ENCODE peak calls at places on chromosomes 7 and 10, in ten cellular contexts. One of them, this sample, is unnamed.

GRCh38 chr7:117157121-117157870 is 165.6 kb downstream of the WNT2 start:
- DNase-seq in CD8-positive, alpha-beta memory T cell: no peak
- DNase-seq in GOT3: no peak
- DNase-seq in fibroblast of mammary gland: peak
- DNase-seq in fibroblast of pulmonary artery: peak
- DNase-seq in cerebellum: peak
- DNase-seq in left colon: no peak
- DNase-seq in kidney glomerular epithelial cell: peak
- DNase-seq in NCI-H1417: no peak
- DNase-seq in neural crest cell: no peak
- DNase-seq in this sample: peak

GRCh38 chr7:25054849-25055248 is 70.2 kb downstream of the CYCS start:
- DNase-seq in CD8-positive, alpha-beta memory T cell: no peak
- DNase-seq in GOT3: no peak
- DNase-seq in fibroblast of mammary gland: no peak
- DNase-seq in fibroblast of pulmonary artery: no peak
- DNase-seq in cerebellum: no peak
- DNase-seq in left colon: no peak
- DNase-seq in kidney glomerular epithelial cell: no peak
- DNase-seq in NCI-H1417: no peak
- DNase-seq in neural crest cell: no peak
- DNase-seq in this sample: no peak

GRCh38 chr10:49323896-49324270 is 24.9 kb downstream of the C10orf71 start:
- DNase-seq in CD8-positive, alpha-beta memory T cell: no peak
- DNase-seq in GOT3: no peak
- DNase-seq in fibroblast of mammary gland: no peak
- DNase-seq in fibroblast of pulmonary artery: no peak
- DNase-seq in cerebellum: no peak
- DNase-seq in left colon: no peak
- DNase-seq in kidney glomerular epithelial cell: no peak
- DNase-seq in NCI-H1417: no peak
- DNase-seq in neural crest cell: no peak
- DNase-seq in this sample: no peak

GRCh38 chr7:985915-986741 is 3.1 kb downstream of the CYP2W1 start:
- DNase-seq in CD8-positive, alpha-beta memory T cell: no peak
- DNase-seq in GOT3: no peak
- DNase-seq in fibroblast of mammary gland: peak
- DNase-seq in fibroblast of pulmonary artery: peak
- DNase-seq in cerebellum: no peak
- DNase-seq in left colon: no peak
- DNase-seq in kidney glomerular epithelial cell: peak
- DNase-seq in NCI-H1417: no peak
- DNase-seq in neural crest cell: no peak
- DNase-seq in this sample: peak

GRCh38 chr7:157006205-157006747 is 4.2 kb downstream of the MNX1 start:
- DNase-seq in CD8-positive, alpha-beta memory T cell: no peak
- DNase-seq in GOT3: no peak
- DNase-seq in fibroblast of mammary gland: no peak
- DNase-seq in fibroblast of pulmonary artery: no peak
- DNase-seq in cerebellum: no peak
- DNase-seq in left colon: peak
- DNase-seq in kidney glomerular epithelial cell: no peak
- DNase-seq in NCI-H1417: no peak
- DNase-seq in neural crest cell: no peak
- DNase-seq in this sample: no peak

GRCh38 chr7:7639421-7639820 is 1.1 kb upstream of the UMAD1 start:
- DNase-seq in CD8-positive, alpha-beta memory T cell: no peak
- DNase-seq in GOT3: no peak
- DNase-seq in fibroblast of mammary gland: no peak
- DNase-seq in fibroblast of pulmonary artery: no peak
- DNase-seq in cerebellum: no peak
- DNase-seq in left colon: no peak
- DNase-seq in kidney glomerular epithelial cell: no peak
- DNase-seq in NCI-H1417: no peak
- DNase-seq in neural crest cell: no peak
- DNase-seq in this sample: no peak

GRCh38 chr7:66629222-66629658 is 559 bp downstream of the KCTD7 start:
- DNase-seq in CD8-positive, alpha-beta memory T cell: no peak
- DNase-seq in GOT3: no peak
- DNase-seq in fibroblast of mammary gland: no peak
- DNase-seq in fibroblast of pulmonary artery: no peak
- DNase-seq in cerebellum: peak
- DNase-seq in left colon: peak
- DNase-seq in kidney glomerular epithelial cell: no peak
- DNase-seq in NCI-H1417: no peak
- DNase-seq in neural crest cell: no peak
- DNase-seq in this sample: no peak

GRCh38 chr7:93053209-93053945 is 64.4 kb downstream of the SAMD9 start:
- DNase-seq in CD8-positive, alpha-beta memory T cell: no peak
- DNase-seq in GOT3: no peak
- DNase-seq in fibroblast of mammary gland: no peak
- DNase-seq in fibroblast of pulmonary artery: no peak
- DNase-seq in cerebellum: no peak
- DNase-seq in left colon: no peak
- DNase-seq in kidney glomerular epithelial cell: no peak
- DNase-seq in NCI-H1417: no peak
- DNase-seq in neural crest cell: no peak
- DNase-seq in this sample: no peak

GRCh38 chr7:133504825-133505224 is 251.9 kb downstream of the EXOC4 start:
- DNase-seq in CD8-positive, alpha-beta memory T cell: no peak
- DNase-seq in GOT3: no peak
- DNase-seq in fibroblast of mammary gland: peak
- DNase-seq in fibroblast of pulmonary artery: peak
- DNase-seq in cerebellum: no peak
- DNase-seq in left colon: no peak
- DNase-seq in kidney glomerular epithelial cell: no peak
- DNase-seq in NCI-H1417: no peak
- DNase-seq in neural crest cell: no peak
- DNase-seq in this sample: peak

GRCh38 chr7:36653011-36653670 is 71.2 kb downstream of the AOAH start:
- DNase-seq in CD8-positive, alpha-beta memory T cell: no peak
- DNase-seq in GOT3: no peak
- DNase-seq in fibroblast of mammary gland: peak
- DNase-seq in fibroblast of pulmonary artery: peak
- DNase-seq in cerebellum: no peak
- DNase-seq in left colon: no peak
- DNase-seq in kidney glomerular epithelial cell: peak
- DNase-seq in NCI-H1417: peak
- DNase-seq in neural crest cell: no peak
- DNase-seq in this sample: peak

GRCh38 chr10:131896403-131896802 is 4.4 kb upstream of the PPP2R2D start:
- DNase-seq in CD8-positive, alpha-beta memory T cell: peak
- DNase-seq in GOT3: no peak
- DNase-seq in fibroblast of mammary gland: no peak
- DNase-seq in fibroblast of pulmonary artery: no peak
- DNase-seq in cerebellum: no peak
- DNase-seq in left colon: no peak
- DNase-seq in kidney glomerular epithelial cell: no peak
- DNase-seq in NCI-H1417: no peak
- DNase-seq in neural crest cell: no peak
- DNase-seq in this sample: no peak

GRCh38 chr10:60290558-60290957 is 99.1 kb downstream of the ANK3 start:
- DNase-seq in CD8-positive, alpha-beta memory T cell: no peak
- DNase-seq in GOT3: no peak
- DNase-seq in fibroblast of mammary gland: no peak
- DNase-seq in fibroblast of pulmonary artery: no peak
- DNase-seq in cerebellum: no peak
- DNase-seq in left colon: no peak
- DNase-seq in kidney glomerular epithelial cell: no peak
- DNase-seq in NCI-H1417: no peak
- DNase-seq in neural crest cell: no peak
- DNase-seq in this sample: no peak

GRCh38 chr7:116616555-116617059 is 55.4 kb upstream of the MET start:
- DNase-seq in CD8-positive, alpha-beta memory T cell: no peak
- DNase-seq in GOT3: no peak
- DNase-seq in fibroblast of mammary gland: peak
- DNase-seq in fibroblast of pulmonary artery: peak
- DNase-seq in cerebellum: no peak
- DNase-seq in left colon: no peak
- DNase-seq in kidney glomerular epithelial cell: peak
- DNase-seq in NCI-H1417: no peak
- DNase-seq in neural crest cell: no peak
- DNase-seq in this sample: peak